ENCODE peak calls at places on chromosomes 12 and 14, in seven cellular contexts. One of them, this sample, is unnamed. For H3K4me1 and H3K9me3, the result is how much of the 10 kb centered on the place peaks cover.

GRCh38 chr12:99619389-99620158 is 28.0 kb upstream of the GARIN6 start:
- DNase-seq in IMR-90: peak
- DNase-seq in tibial artery: no peak
- DNase-seq in CD4-positive, CD25-positive, alpha-beta regulatory T cell: no peak
- DNase-seq in fibroblast of lung: peak
- DNase-seq in K562: peak
- DNase-seq in uterus: no peak
- DNase-seq in this sample: no peak

GRCh38 chr14:77962731-77963520 is 163.0 kb downstream of the ADCK1 start:
- DNase-seq in tibial artery: no peak
- DNase-seq in CD4-positive, CD25-positive, alpha-beta regulatory T cell: no peak
- DNase-seq in K562: no peak
- DNase-seq in fibroblast of lung: no peak
- DNase-seq in IMR-90: no peak
- DNase-seq in uterus: no peak
- DNase-seq in this sample: no peak

GRCh38 chr12:65968889-65969509 is 144.7 kb downstream of the HMGA2 start:
- DNase-seq in fibroblast of lung: no peak
- DNase-seq in tibial artery: no peak
- DNase-seq in uterus: no peak
- DNase-seq in IMR-90: no peak
- DNase-seq in K562: no peak
- DNase-seq in CD4-positive, CD25-positive, alpha-beta regulatory T cell: no peak
- DNase-seq in this sample: no peak

GRCh38 chr14:95291859-95292542 is 27.7 kb downstream of the CLMN start:
- DNase-seq in tibial artery: peak
- DNase-seq in CD4-positive, CD25-positive, alpha-beta regulatory T cell: no peak
- DNase-seq in fibroblast of lung: peak
- DNase-seq in K562: peak
- DNase-seq in IMR-90: peak
- DNase-seq in uterus: peak
- DNase-seq in this sample: no peak

GRCh38 chr12:94152292-94153083 is 4.1 kb downstream of the PLXNC1 start:
- DNase-seq in uterus: no peak
- DNase-seq in tibial artery: no peak
- DNase-seq in K562: no peak
- DNase-seq in IMR-90: no peak
- DNase-seq in fibroblast of lung: no peak
- DNase-seq in CD4-positive, CD25-positive, alpha-beta regulatory T cell: no peak
- DNase-seq in this sample: no peak

GRCh38 chr12:15225136-15225535 is 3.9 kb upstream of the RERG start:
- DNase-seq in K562: no peak
- DNase-seq in IMR-90: no peak
- DNase-seq in CD4-positive, CD25-positive, alpha-beta regulatory T cell: no peak
- DNase-seq in uterus: no peak
- DNase-seq in tibial artery: no peak
- DNase-seq in fibroblast of lung: peak
- DNase-seq in this sample: no peak

GRCh38 chr14:104604461-104605449 is at the start of gene TMEM179:
- DNase-seq in fibroblast of lung: no peak
- DNase-seq in tibial artery: peak
- DNase-seq in IMR-90: peak
- DNase-seq in uterus: no peak
- DNase-seq in CD4-positive, CD25-positive, alpha-beta regulatory T cell: no peak
- DNase-seq in K562: peak
- DNase-seq in this sample: peak

GRCh38 chr14:85248881-85249635 is 280.9 kb upstream of the FLRT2 start:
- DNase-seq in IMR-90: peak
- DNase-seq in CD4-positive, CD25-positive, alpha-beta regulatory T cell: no peak
- DNase-seq in tibial artery: peak
- DNase-seq in fibroblast of lung: peak
- DNase-seq in K562: no peak
- DNase-seq in uterus: no peak
- DNase-seq in this sample: no peak

GRCh38 chr12:68538722-68539614 is 71.7 kb upstream of the RAP1B start:
- DNase-seq in CD4-positive, CD25-positive, alpha-beta regulatory T cell: no peak
- DNase-seq in fibroblast of lung: peak
- DNase-seq in uterus: peak
- DNase-seq in K562: peak
- DNase-seq in IMR-90: peak
- DNase-seq in tibial artery: peak
- DNase-seq in this sample: peak

GRCh38 chr14:69226178-69226577 is 33.8 kb upstream of the GALNT16 start:
- DNase-seq in uterus: no peak
- DNase-seq in K562: no peak
- DNase-seq in IMR-90: no peak
- DNase-seq in CD4-positive, CD25-positive, alpha-beta regulatory T cell: no peak
- DNase-seq in fibroblast of lung: no peak
- DNase-seq in tibial artery: no peak
- DNase-seq in this sample: no peak

GRCh38 chr12:62194616-62195015 is 65.6 kb upstream of the USP15 start:
- DNase-seq in IMR-90: no peak
- DNase-seq in uterus: no peak
- DNase-seq in fibroblast of lung: peak
- DNase-seq in tibial artery: no peak
- DNase-seq in CD4-positive, CD25-positive, alpha-beta regulatory T cell: no peak
- DNase-seq in K562: no peak
- DNase-seq in this sample: no peak

GRCh38 chr12:26939192-26939832 is 1.0 kb downstream of the FGFR1OP2 start:
- DNase-seq in CD4-positive, CD25-positive, alpha-beta regulatory T cell: no peak
- DNase-seq in tibial artery: no peak
- DNase-seq in IMR-90: peak
- DNase-seq in uterus: no peak
- DNase-seq in K562: no peak
- DNase-seq in fibroblast of lung: peak
- DNase-seq in this sample: no peak

GRCh38 chr12:26938660-26939185 is 453 bp downstream of the FGFR1OP2 start:
- DNase-seq in K562: peak
- DNase-seq in fibroblast of lung: no peak
- DNase-seq in tibial artery: peak
- DNase-seq in IMR-90: no peak
- DNase-seq in CD4-positive, CD25-positive, alpha-beta regulatory T cell: peak
- DNase-seq in uterus: no peak
- DNase-seq in this sample: no peak

GRCh38 chr12:26941251-26941650 is 3.0 kb downstream of the FGFR1OP2 start:
- DNase-seq in fibroblast of lung: no peak
- DNase-seq in tibial artery: no peak
- DNase-seq in K562: no peak
- DNase-seq in CD4-positive, CD25-positive, alpha-beta regulatory T cell: no peak
- DNase-seq in IMR-90: no peak
- DNase-seq in uterus: no peak
- DNase-seq in this sample: no peak

GRCh38 chr12:26940820-26941219 is 2.5 kb downstream of the FGFR1OP2 start:
- DNase-seq in IMR-90: peak
- DNase-seq in uterus: no peak
- DNase-seq in CD4-positive, CD25-positive, alpha-beta regulatory T cell: no peak
- DNase-seq in K562: no peak
- DNase-seq in tibial artery: no peak
- DNase-seq in fibroblast of lung: peak
- DNase-seq in this sample: no peak

DNA sequence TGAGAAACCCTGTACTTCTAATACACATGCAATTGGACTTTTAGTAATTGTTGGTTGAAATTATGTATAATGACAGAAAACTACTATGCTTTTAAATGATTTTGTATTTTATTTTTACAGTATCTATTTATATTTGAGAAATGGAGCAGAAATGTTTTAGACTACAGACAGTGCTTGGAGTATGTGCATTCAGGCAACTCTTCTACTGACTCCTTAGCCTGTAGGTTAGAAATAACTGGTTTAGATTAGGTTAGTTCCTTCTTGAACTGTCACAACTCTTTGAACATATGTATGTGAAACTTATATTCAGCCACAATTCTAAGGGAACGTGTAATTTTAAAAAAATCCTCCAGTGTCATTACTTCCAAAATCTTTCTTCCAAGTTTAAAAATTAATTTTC is 1.7 kb downstream of the FGFR1OP2 start:
- DNase-seq in IMR-90: no peak
- DNase-seq in K562: no peak
- DNase-seq in tibial artery: no peak
- DNase-seq in CD4-positive, CD25-positive, alpha-beta regulatory T cell: no peak
- DNase-seq in uterus: no peak
- DNase-seq in fibroblast of lung: no peak
- DNase-seq in this sample: no peak
- H3K4me3 ChIP-seq in IMR-90: peak
- H3K4me3 ChIP-seq in K562: peak
- H3K4me3 ChIP-seq in tibial artery: peak
- H3K4me3 ChIP-seq in CD4-positive, CD25-positive, alpha-beta regulatory T cell: peak
- H3K4me3 ChIP-seq in uterus: peak
- H3K4me3 ChIP-seq in fibroblast of lung: peak
- H3K4me3 ChIP-seq in this sample: peak

DNA sequence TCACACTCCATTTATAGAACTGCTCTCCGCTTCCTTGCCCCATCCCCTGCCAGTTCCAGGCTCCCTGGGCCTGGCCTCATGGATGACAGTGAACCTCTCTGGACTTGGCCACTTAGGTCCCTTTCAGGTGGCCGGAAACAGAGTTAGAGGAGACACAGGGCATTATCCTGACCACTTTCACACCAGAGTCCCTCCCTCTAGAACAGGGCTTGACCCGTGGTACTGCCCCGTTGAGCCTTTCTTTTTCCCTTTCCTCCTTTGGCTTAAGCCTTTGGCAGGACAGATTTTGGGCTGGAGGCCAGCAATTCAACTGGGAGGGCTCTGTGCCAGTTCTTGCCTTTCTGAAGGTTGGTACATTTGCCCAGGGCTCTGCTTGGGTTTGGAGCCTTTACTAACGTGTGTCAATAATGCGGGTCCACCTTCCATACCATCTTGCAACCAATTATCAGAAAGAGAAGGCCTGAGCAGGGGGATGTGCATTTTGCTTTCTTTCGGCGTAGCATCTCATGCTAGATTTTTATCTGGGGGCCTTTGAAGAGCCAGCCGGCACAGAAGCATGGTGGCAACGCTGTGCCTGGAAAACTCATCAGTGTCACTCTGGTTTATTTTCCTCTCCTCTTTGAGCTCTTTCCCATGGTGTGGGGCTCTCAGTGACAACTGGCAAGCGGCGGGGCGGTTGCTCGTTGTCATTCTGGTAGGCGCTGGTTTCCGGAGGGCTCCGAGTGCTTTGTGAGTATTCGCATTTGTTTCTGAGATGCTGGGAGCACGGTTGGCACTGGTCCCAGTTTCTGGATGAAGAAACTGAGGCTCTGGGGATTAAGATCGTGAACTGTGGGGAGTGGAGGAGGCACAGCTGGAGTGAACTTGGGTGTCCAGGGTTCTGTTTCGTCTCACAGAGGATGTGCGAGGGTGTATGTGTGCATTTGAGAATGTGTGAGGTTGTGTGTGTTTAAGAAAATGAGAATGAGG is 23.0 kb downstream of the TPCN1 start:
- DNase-seq in CD4-positive, CD25-positive, alpha-beta regulatory T cell: no peak
- DNase-seq in fibroblast of lung: no peak
- DNase-seq in K562: no peak
- DNase-seq in uterus: peak
- DNase-seq in tibial artery: peak
- DNase-seq in IMR-90: no peak
- DNase-seq in this sample: no peak
- H3K4me1 ChIP-seq in CD4-positive, CD25-positive, alpha-beta regulatory T cell: under half
- H3K4me1 ChIP-seq in fibroblast of lung: under half
- H3K4me1 ChIP-seq in K562: under half
- H3K4me1 ChIP-seq in uterus: under half
- H3K4me1 ChIP-seq in tibial artery: half or more
- H3K4me1 ChIP-seq in IMR-90: under half
- H3K4me1 ChIP-seq in this sample: half or more

GRCh38 chr14:105980224-105980623 is 453.8 kb downstream of the TMEM121 start:
- DNase-seq in IMR-90: no peak
- DNase-seq in tibial artery: no peak
- DNase-seq in uterus: no peak
- DNase-seq in K562: no peak
- DNase-seq in fibroblast of lung: no peak
- DNase-seq in CD4-positive, CD25-positive, alpha-beta regulatory T cell: no peak
- DNase-seq in this sample: no peak
- H3K9me3 ChIP-seq in IMR-90: under half
- H3K9me3 ChIP-seq in tibial artery: under half
- H3K9me3 ChIP-seq in uterus: under half
- H3K9me3 ChIP-seq in K562: under half
- H3K9me3 ChIP-seq in fibroblast of lung: under half
- H3K9me3 ChIP-seq in CD4-positive, CD25-positive, alpha-beta regulatory T cell: under half
- H3K9me3 ChIP-seq in this sample: under half

DNA sequence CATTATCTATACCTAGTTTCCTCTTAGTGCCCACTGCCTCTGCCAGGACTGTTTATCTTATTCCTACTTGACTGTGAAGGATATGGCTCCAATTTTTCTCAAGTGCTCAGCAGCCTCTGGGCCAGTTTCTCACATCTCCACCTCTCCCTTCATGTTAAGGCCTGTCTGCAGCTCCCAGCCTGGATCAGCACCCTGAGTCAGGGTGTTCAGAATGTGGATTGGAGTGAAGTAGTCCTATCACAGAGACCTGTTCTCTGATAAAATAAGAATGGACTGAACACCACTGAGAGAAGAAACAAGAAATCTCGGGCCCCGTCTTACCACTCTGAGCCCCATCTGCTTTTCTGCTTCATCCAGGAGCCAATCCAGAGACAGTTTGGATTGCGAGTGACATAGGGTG is 473.0 kb downstream of the PDZRN4 start:
- DNase-seq in uterus: no peak
- DNase-seq in fibroblast of lung: no peak
- DNase-seq in CD4-positive, CD25-positive, alpha-beta regulatory T cell: no peak
- DNase-seq in K562: no peak
- DNase-seq in tibial artery: no peak
- DNase-seq in IMR-90: no peak
- DNase-seq in this sample: no peak
- H3K4me3 ChIP-seq in uterus: no peak
- H3K4me3 ChIP-seq in fibroblast of lung: no peak
- H3K4me3 ChIP-seq in CD4-positive, CD25-positive, alpha-beta regulatory T cell: no peak
- H3K4me3 ChIP-seq in K562: no peak
- H3K4me3 ChIP-seq in tibial artery: no peak
- H3K4me3 ChIP-seq in IMR-90: no peak
- H3K4me3 ChIP-seq in this sample: no peak

DNA sequence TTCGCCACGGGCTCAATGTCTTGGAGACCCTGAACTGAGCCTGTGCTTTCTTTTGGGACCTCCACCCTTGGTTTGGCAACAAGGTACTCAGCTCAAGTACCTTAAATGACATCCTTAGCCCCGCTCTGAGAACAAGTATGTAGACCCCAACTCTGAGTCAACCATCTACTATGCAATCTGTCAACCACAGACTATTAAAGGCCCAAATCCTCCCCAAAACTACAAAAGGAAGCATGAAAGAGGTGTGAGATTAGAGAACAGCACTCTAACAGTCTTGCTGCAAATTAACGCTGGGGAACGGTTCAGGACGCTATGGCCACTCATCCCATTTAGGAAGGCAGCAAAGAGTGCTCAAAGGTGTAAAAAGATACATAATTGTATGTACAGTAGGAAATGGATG is 52.1 kb downstream of the CCDC88C start:
- DNase-seq in IMR-90: no peak
- DNase-seq in tibial artery: no peak
- DNase-seq in K562: no peak
- DNase-seq in fibroblast of lung: no peak
- DNase-seq in uterus: no peak
- DNase-seq in CD4-positive, CD25-positive, alpha-beta regulatory T cell: no peak
- DNase-seq in this sample: no peak
- H3K4me1 ChIP-seq in IMR-90: under half
- H3K4me1 ChIP-seq in tibial artery: under half
- H3K4me1 ChIP-seq in K562: under half
- H3K4me1 ChIP-seq in fibroblast of lung: under half
- H3K4me1 ChIP-seq in uterus: under half
- H3K4me1 ChIP-seq in CD4-positive, CD25-positive, alpha-beta regulatory T cell: half or more
- H3K4me1 ChIP-seq in this sample: under half